ENCODE peak calls at places on chromosomes 7 and 10, in seven cellular contexts. D is H54, L is uterus, A is heart left ventricle, S is GM12891, U is HCT116, J is upper lobe of left lung. R is an unnamed sample.

GRCh38 chr7:16078076-16078952 is 343.0 kb downstream of the CRPPA start:
- DNase-seq in J (no peak), S (no peak), D (no peak), A (no peak), U (peak), L (no peak), R (no peak)

GRCh38 chr10:118595598-118596425 is at the start of gene PRLHR:
- DNase-seq in L (peak), S (no peak), A (no peak), U (no peak), J (no peak), D (peak), R (peak)

GRCh38 chr7:105141068-105141467 is 127.1 kb downstream of the KMT2E start:
- DNase-seq in L (no peak), D (peak), U (peak), A (no peak), J (no peak), S (no peak), R (no peak)

GRCh38 chr10:119333146-119333792 is 125.9 kb downstream of the GRK5 start:
- DNase-seq in D (peak), J (no peak), L (no peak), A (peak), S (no peak), U (no peak), R (no peak)

GRCh38 chr10:11036424-11037011 is 18.8 kb downstream of the CELF2 start:
- DNase-seq in L (peak), U (no peak), J (peak), A (no peak), D (no peak), S (no peak), R (peak)

GRCh38 chr7:14504134-14504533 is 398.4 kb downstream of the DGKB start:
- DNase-seq in A (no peak), U (no peak), L (no peak), D (no peak), J (no peak), S (no peak), R (no peak)

GRCh38 chr10:34150103-34150502 is 665.0 kb downstream of the PARD3 start:
- DNase-seq in A (no peak), L (no peak), J (no peak), U (no peak), S (no peak), D (no peak), R (no peak)

GRCh38 chr10:80204801-80205477 is 398 bp downstream of the ANXA11 start:
- DNase-seq in S (peak), J (no peak), U (no peak), D (peak), L (no peak), A (peak), R (peak)

GRCh38 chr10:117214401-117214800 is 17.1 kb downstream of the KCNK18 start:
- DNase-seq in A (no peak), J (no peak), U (no peak), L (no peak), D (peak), S (no peak), R (no peak)

GRCh38 chr10:132397671-132398565 is 918 bp downstream of the PWWP2B start:
- DNase-seq in U (no peak), D (peak), J (no peak), S (no peak), L (peak), A (peak), R (peak)

GRCh38 chr10:67520924-67521520 is 175.0 kb downstream of the CTNNA3 start:
- DNase-seq in D (peak), U (peak), L (peak), A (no peak), S (peak), J (no peak), R (peak)

GRCh38 chr10:71437537-71438058 is 40.9 kb downstream of the CDH23 start:
- DNase-seq in S (no peak), L (no peak), J (no peak), A (no peak), D (no peak), U (no peak), R (no peak)

GRCh38 chr10:12727832-12728215 is 273.7 kb downstream of the CCDC3 start:
- DNase-seq in D (peak), J (no peak), U (no peak), A (no peak), S (no peak), L (no peak), R (no peak)

GRCh38 chr10:133335238-133336122 is 1.2 kb downstream of the CALY start:
- DNase-seq in A (no peak), U (no peak), L (no peak), S (peak), D (no peak), J (no peak), R (peak)

GRCh38 chr10:58385784-58386112 is 538 bp downstream of the TFAM start:
- DNase-seq in J (peak), U (no peak), S (no peak), A (no peak), D (peak), L (peak), R (peak)

GRCh38 chr10:102596506-102596971 is 47.7 kb upstream of the TRIM8 start:
- DNase-seq in L (peak), D (peak), U (peak), A (no peak), J (peak), S (peak), R (peak)

GRCh38 chr10:13222151-13222550 is 12.0 kb downstream of the UCMA start:
- DNase-seq in A (no peak), L (no peak), D (no peak), U (no peak), S (no peak), J (no peak), R (no peak)

GRCh38 chr10:103659674-103660363 is 166.3 kb downstream of the NEURL1 start:
- DNase-seq in L (peak), D (peak), U (no peak), J (peak), A (peak), S (peak), R (peak)

GRCh38 chr7:20562461-20562860 is 53.0 kb upstream of the ABCB5 start:
- DNase-seq in D (peak), A (no peak), J (no peak), U (no peak), L (no peak), S (no peak), R (no peak)

GRCh38 chr7:154918741-154919140 is 84.2 kb downstream of the PAXIP1 start:
- DNase-seq in U (no peak), J (no peak), L (no peak), A (no peak), S (no peak), D (no peak), R (no peak)

GRCh38 chr10:132554991-132555647 is 17.5 kb downstream of the INPP5A start:
- DNase-seq in A (peak), S (peak), D (no peak), U (no peak), J (peak), L (peak), R (no peak)

GRCh38 chr10:52424343-52424742 is 110.3 kb downstream of the DKK1 start:
- DNase-seq in D (no peak), U (no peak), A (no peak), J (no peak), S (no peak), L (no peak), R (no peak)

GRCh38 chr7:36746347-36746746 is 22.1 kb upstream of the AOAH start:
- DNase-seq in D (no peak), S (no peak), J (peak), L (no peak), U (no peak), A (no peak), R (no peak)

GRCh38 chr10:67861750-67862460 is 22.6 kb upstream of the SIRT1 start:
- DNase-seq in A (no peak), J (no peak), D (no peak), S (no peak), L (no peak), U (no peak), R (no peak)

GRCh38 chr10:34580214-34580613 is 234.9 kb downstream of the PARD3 start:
- DNase-seq in A (no peak), L (no peak), S (no peak), U (no peak), D (no peak), J (no peak), R (no peak)

GRCh38 chr7:140640727-140641531 is at the start of gene DENND2A:
- DNase-seq in A (peak), U (no peak), D (no peak), L (peak), S (peak), J (peak), R (peak)

GRCh38 chr7:27950123-27950522 is 210.2 kb downstream of the TAX1BP1 start:
- DNase-seq in S (no peak), U (no peak), D (no peak), L (no peak), J (no peak), A (no peak), R (no peak)

GRCh38 chr7:50656141-50656895 is 91.1 kb upstream of the DDC start:
- DNase-seq in S (no peak), A (no peak), U (no peak), D (no peak), J (no peak), L (peak), R (no peak)
- TF ChIP-seq POLR2A in S (no peak), A (no peak), U (no peak), D (no peak), J (no peak), L (no peak), R (no peak)

DNA sequence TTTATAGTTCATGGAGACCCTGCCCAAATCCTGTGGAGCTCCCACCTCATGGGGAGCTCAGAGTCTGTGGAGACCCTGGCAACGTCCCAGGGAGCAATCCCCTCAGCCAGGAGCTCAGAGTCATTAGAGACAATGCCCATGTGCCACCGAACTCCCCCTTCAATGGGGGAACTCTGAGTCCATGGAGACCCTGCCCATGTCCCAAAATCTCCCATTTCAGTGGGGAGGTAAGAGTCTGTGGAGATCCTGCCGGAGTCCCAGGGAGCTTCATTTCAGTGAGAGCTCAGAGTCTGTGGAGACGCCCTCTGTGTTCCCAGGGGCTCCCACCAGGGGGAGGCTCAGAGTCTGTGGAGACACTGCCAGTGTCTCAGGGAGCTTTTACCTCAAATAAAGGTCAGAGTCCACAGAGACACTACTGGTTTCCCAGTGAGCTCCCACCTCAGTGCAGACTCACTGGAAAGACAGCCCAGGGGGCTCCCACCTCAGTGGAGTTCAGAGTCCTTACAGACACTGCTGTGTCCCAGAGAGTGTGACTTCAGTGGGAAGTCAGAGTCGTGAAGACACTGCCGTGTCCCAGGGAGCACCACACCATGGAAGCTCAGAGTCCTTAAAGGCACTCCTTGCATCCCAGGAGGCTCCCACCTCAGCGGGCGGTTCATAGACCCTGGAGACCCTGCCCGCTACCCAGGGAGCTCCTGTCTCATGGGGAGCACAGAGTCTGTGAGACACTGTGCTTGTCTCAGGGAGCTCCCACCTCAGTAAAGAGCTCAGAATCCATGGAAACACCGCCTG is 5.0 kb downstream of the MYO1G start:
- DNase-seq in U (no peak), S (no peak), L (no peak), D (no peak), J (no peak), A (no peak), R (no peak)
- TF ChIP-seq POLR2A in U (no peak), S (peak), L (no peak), D (no peak), J (no peak), A (no peak), R (no peak)

DNA sequence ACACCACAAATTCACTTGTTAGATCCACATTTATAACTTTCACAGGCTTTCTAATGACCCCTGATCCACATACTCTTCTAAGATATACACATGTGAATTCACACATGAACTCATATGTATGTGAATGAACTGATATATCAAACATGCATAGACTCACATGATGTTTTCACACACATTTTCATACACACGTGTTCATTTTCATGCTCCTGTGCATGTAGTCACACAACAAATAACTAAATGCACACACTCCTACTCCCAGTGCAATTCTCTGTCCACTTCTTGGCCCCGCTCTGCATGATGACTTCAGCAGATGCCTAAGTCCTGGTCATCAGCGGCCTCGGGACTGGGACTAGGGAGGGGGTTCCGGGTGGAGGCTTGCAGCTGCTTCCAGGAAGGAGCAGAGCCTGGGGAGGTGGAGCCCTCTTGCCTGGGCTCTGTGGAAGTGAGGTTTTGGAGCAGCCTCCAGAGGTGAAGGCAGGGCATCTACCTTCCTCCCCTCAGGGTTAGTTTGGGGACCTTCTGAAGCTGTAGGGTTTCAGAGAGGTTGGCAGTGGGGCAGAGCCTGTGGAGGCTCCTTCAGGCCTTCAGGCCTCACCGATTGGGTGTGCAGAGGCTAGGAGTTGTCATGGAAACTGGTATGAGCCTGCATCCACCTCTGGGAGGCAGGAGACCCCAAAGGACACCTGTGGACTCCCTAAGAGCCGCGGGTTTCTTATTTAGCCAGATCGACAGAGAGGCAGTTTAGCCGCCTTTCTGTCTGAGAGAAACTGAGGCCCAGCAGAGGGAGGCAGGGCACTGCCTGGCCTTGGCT is 1.8 kb downstream of the LZTS2 start:
- DNase-seq in S (no peak), J (peak), D (peak), A (peak), U (no peak), L (peak), R (peak)
- TF ChIP-seq POLR2A in S (no peak), J (no peak), D (peak), A (peak), U (no peak), L (peak), R (no peak)

DNA sequence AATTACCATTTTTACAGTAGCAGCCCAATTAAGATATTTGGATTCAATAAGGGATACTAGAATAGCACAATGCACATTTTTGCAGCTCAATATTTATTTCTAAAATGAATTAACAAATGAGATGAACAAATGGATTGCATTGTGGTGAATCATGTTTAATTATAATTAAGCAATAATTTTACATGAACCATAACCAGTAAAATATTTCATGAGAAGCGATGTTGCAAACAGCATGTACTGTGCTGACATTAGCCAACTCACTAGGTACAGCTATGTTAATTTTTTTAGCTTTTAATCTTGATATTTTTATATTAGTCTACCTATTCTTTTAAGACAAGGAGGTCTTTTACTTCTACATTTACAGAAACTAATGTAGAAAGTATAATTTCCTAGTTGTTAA is 399.1 kb upstream of the AKR1E2 start:
- DNase-seq in J (no peak), L (no peak), D (no peak), A (no peak), S (no peak), U (no peak), R (no peak)
- TF ChIP-seq POLR2A in J (no peak), L (no peak), D (no peak), A (no peak), S (no peak), U (no peak), R (no peak)

GRCh38 chr10:86391236-86391840 is 24.7 kb upstream of the GRID1 start:
- DNase-seq in A (no peak), S (no peak), U (no peak), D (no peak), J (no peak), L (no peak), R (no peak)
- TF ChIP-seq POLR2A in A (no peak), S (no peak), U (no peak), D (no peak), J (no peak), L (no peak), R (no peak)

GRCh38 chr10:87094373-87095240 is at the start of the genes GLUD1 and SHLD2:
- DNase-seq in D (peak), J (peak), U (peak), S (peak), L (peak), A (peak), R (peak)
- TF ChIP-seq POLR2A in D (peak), J (peak), U (peak), S (peak), L (peak), A (no peak), R (peak)

R was measured in thyroid gland.